ENCODE peak calls at places on chromosome 14, in five cellular contexts. One of them, this sample, is unnamed.

GRCh38 chr14:40393143-40393542 is 960.9 kb upstream of the FBXO33 start:
- DNase-seq in tibial artery: no peak
- DNase-seq in T-helper 9 cell: no peak
- DNase-seq in stimulated activated CD8-positive, alpha-beta memory T cell treated with anti-CD3 and anti-CD28 coated beads, Interleukin-15, amount 100 ng/mL, for 24 hours: no peak
- DNase-seq in frontal cortex: no peak
- DNase-seq in this sample: no peak

GRCh38 chr14:67228325-67228984 is 12.8 kb upstream of the PALS1 start:
- DNase-seq in tibial artery: no peak
- DNase-seq in T-helper 9 cell: no peak
- DNase-seq in stimulated activated CD8-positive, alpha-beta memory T cell treated with anti-CD3 and anti-CD28 coated beads, Interleukin-15, amount 100 ng/mL, for 24 hours: no peak
- DNase-seq in frontal cortex: no peak
- DNase-seq in this sample: no peak

GRCh38 chr14:84006643-84007137 is 1523.3 kb upstream of the FLRT2 start:
- DNase-seq in tibial artery: no peak
- DNase-seq in T-helper 9 cell: no peak
- DNase-seq in stimulated activated CD8-positive, alpha-beta memory T cell treated with anti-CD3 and anti-CD28 coated beads, Interleukin-15, amount 100 ng/mL, for 24 hours: no peak
- DNase-seq in frontal cortex: no peak
- DNase-seq in this sample: no peak

GRCh38 chr14:64249363-64249762 is 44.8 kb downstream of the ESR2 start:
- DNase-seq in tibial artery: no peak
- DNase-seq in T-helper 9 cell: no peak
- DNase-seq in stimulated activated CD8-positive, alpha-beta memory T cell treated with anti-CD3 and anti-CD28 coated beads, Interleukin-15, amount 100 ng/mL, for 24 hours: no peak
- DNase-seq in frontal cortex: no peak
- DNase-seq in this sample: no peak

GRCh38 chr14:24277606-24278321 is 6.4 kb upstream of the RABGGTA start:
- DNase-seq in tibial artery: no peak
- DNase-seq in T-helper 9 cell: no peak
- DNase-seq in stimulated activated CD8-positive, alpha-beta memory T cell treated with anti-CD3 and anti-CD28 coated beads, Interleukin-15, amount 100 ng/mL, for 24 hours: no peak
- DNase-seq in frontal cortex: no peak
- DNase-seq in this sample: no peak

GRCh38 chr14:60310086-60310684 is 61.2 kb downstream of the PPM1A start:
- DNase-seq in tibial artery: no peak
- DNase-seq in T-helper 9 cell: no peak
- DNase-seq in stimulated activated CD8-positive, alpha-beta memory T cell treated with anti-CD3 and anti-CD28 coated beads, Interleukin-15, amount 100 ng/mL, for 24 hours: no peak
- DNase-seq in frontal cortex: no peak
- DNase-seq in this sample: no peak

GRCh38 chr14:63249112-63249511 is 44.9 kb downstream of the RHOJ start:
- DNase-seq in tibial artery: no peak
- DNase-seq in T-helper 9 cell: no peak
- DNase-seq in stimulated activated CD8-positive, alpha-beta memory T cell treated with anti-CD3 and anti-CD28 coated beads, Interleukin-15, amount 100 ng/mL, for 24 hours: no peak
- DNase-seq in frontal cortex: no peak
- DNase-seq in this sample: no peak

GRCh38 chr14:81436296-81437138 is 36.4 kb upstream of the STON2 start:
- DNase-seq in tibial artery: peak; percentile 81
- DNase-seq in T-helper 9 cell: peak; percentile 6
- DNase-seq in stimulated activated CD8-positive, alpha-beta memory T cell treated with anti-CD3 and anti-CD28 coated beads, Interleukin-15, amount 100 ng/mL, for 24 hours: no peak
- DNase-seq in frontal cortex: peak; percentile 94
- DNase-seq in this sample: no peak

GRCh38 chr14:101876539-101876938 is 87.8 kb upstream of the DYNC1H1 start:
- DNase-seq in tibial artery: peak; percentile 81
- DNase-seq in T-helper 9 cell: peak; percentile 58
- DNase-seq in stimulated activated CD8-positive, alpha-beta memory T cell treated with anti-CD3 and anti-CD28 coated beads, Interleukin-15, amount 100 ng/mL, for 24 hours: no peak
- DNase-seq in frontal cortex: no peak
- DNase-seq in this sample: peak; percentile 73

GRCh38 chr14:99541677-99542470 is 60.7 kb downstream of the CCNK start:
- DNase-seq in tibial artery: no peak
- DNase-seq in T-helper 9 cell: no peak
- DNase-seq in stimulated activated CD8-positive, alpha-beta memory T cell treated with anti-CD3 and anti-CD28 coated beads, Interleukin-15, amount 100 ng/mL, for 24 hours: no peak
- DNase-seq in frontal cortex: no peak
- DNase-seq in this sample: no peak

GRCh38 chr14:73231874-73232851 is 5.1 kb upstream of the PAPLN start:
- DNase-seq in tibial artery: no peak
- DNase-seq in T-helper 9 cell: no peak
- DNase-seq in stimulated activated CD8-positive, alpha-beta memory T cell treated with anti-CD3 and anti-CD28 coated beads, Interleukin-15, amount 100 ng/mL, for 24 hours: no peak
- DNase-seq in frontal cortex: no peak
- DNase-seq in this sample: no peak

GRCh38 chr14:47149326-47149725 is 497.7 kb upstream of the RPL10L start:
- DNase-seq in tibial artery: no peak
- DNase-seq in T-helper 9 cell: no peak
- DNase-seq in stimulated activated CD8-positive, alpha-beta memory T cell treated with anti-CD3 and anti-CD28 coated beads, Interleukin-15, amount 100 ng/mL, for 24 hours: no peak
- DNase-seq in frontal cortex: no peak
- DNase-seq in this sample: no peak

GRCh38 chr14:103721334-103722120 is 5.9 kb downstream of the ZFYVE21 start:
- DNase-seq in tibial artery: no peak
- DNase-seq in T-helper 9 cell: no peak
- DNase-seq in stimulated activated CD8-positive, alpha-beta memory T cell treated with anti-CD3 and anti-CD28 coated beads, Interleukin-15, amount 100 ng/mL, for 24 hours: no peak
- DNase-seq in frontal cortex: no peak
- DNase-seq in this sample: no peak

GRCh38 chr14:62954165-62954564 is 91.1 kb downstream of the KCNH5 start:
- DNase-seq in tibial artery: no peak
- DNase-seq in T-helper 9 cell: no peak
- DNase-seq in stimulated activated CD8-positive, alpha-beta memory T cell treated with anti-CD3 and anti-CD28 coated beads, Interleukin-15, amount 100 ng/mL, for 24 hours: no peak
- DNase-seq in frontal cortex: no peak
- DNase-seq in this sample: no peak

GRCh38 chr14:21109377-21110260 is 8.8 kb downstream of the TMEM253 start:
- DNase-seq in tibial artery: no peak
- DNase-seq in T-helper 9 cell: no peak
- DNase-seq in stimulated activated CD8-positive, alpha-beta memory T cell treated with anti-CD3 and anti-CD28 coated beads, Interleukin-15, amount 100 ng/mL, for 24 hours: no peak
- DNase-seq in frontal cortex: no peak
- DNase-seq in this sample: no peak

GRCh38 chr14:65095633-65096205 is 6.6 kb downstream of the MAX start:
- DNase-seq in tibial artery: peak; percentile 91
- DNase-seq in T-helper 9 cell: no peak
- DNase-seq in stimulated activated CD8-positive, alpha-beta memory T cell treated with anti-CD3 and anti-CD28 coated beads, Interleukin-15, amount 100 ng/mL, for 24 hours: no peak
- DNase-seq in frontal cortex: no peak
- DNase-seq in this sample: no peak

GRCh38 chr14:63275611-63276010 is 43.1 kb downstream of the GPHB5 start:
- DNase-seq in tibial artery: no peak
- DNase-seq in T-helper 9 cell: no peak
- DNase-seq in stimulated activated CD8-positive, alpha-beta memory T cell treated with anti-CD3 and anti-CD28 coated beads, Interleukin-15, amount 100 ng/mL, for 24 hours: no peak
- DNase-seq in frontal cortex: no peak
- DNase-seq in this sample: no peak

GRCh38 chr14:38238332-38238731 is 17.6 kb downstream of the CLEC14A start:
- DNase-seq in tibial artery: no peak
- DNase-seq in T-helper 9 cell: no peak
- DNase-seq in stimulated activated CD8-positive, alpha-beta memory T cell treated with anti-CD3 and anti-CD28 coated beads, Interleukin-15, amount 100 ng/mL, for 24 hours: no peak
- DNase-seq in frontal cortex: no peak
- DNase-seq in this sample: no peak

GRCh38 chr14:24982472-24983155 is 67.3 kb downstream of the STXBP6 start:
- DNase-seq in tibial artery: no peak
- DNase-seq in T-helper 9 cell: no peak
- DNase-seq in stimulated activated CD8-positive, alpha-beta memory T cell treated with anti-CD3 and anti-CD28 coated beads, Interleukin-15, amount 100 ng/mL, for 24 hours: no peak
- DNase-seq in frontal cortex: peak; percentile 18
- DNase-seq in this sample: no peak

GRCh38 chr14:20757963-20758362 is 10.2 kb upstream of the EDDM3B start:
- DNase-seq in tibial artery: no peak
- DNase-seq in T-helper 9 cell: peak; percentile 14
- DNase-seq in stimulated activated CD8-positive, alpha-beta memory T cell treated with anti-CD3 and anti-CD28 coated beads, Interleukin-15, amount 100 ng/mL, for 24 hours: no peak
- DNase-seq in frontal cortex: peak; percentile 10
- DNase-seq in this sample: peak; percentile 42

GRCh38 chr14:51581017-51581881 is 70.5 kb upstream of the FRMD6 start:
- DNase-seq in tibial artery: no peak
- DNase-seq in T-helper 9 cell: no peak
- DNase-seq in stimulated activated CD8-positive, alpha-beta memory T cell treated with anti-CD3 and anti-CD28 coated beads, Interleukin-15, amount 100 ng/mL, for 24 hours: no peak
- DNase-seq in frontal cortex: no peak
- DNase-seq in this sample: no peak

GRCh38 chr14:103169954-103170353 is 46.7 kb downstream of the TNFAIP2 start:
- DNase-seq in tibial artery: no peak
- DNase-seq in T-helper 9 cell: no peak
- DNase-seq in stimulated activated CD8-positive, alpha-beta memory T cell treated with anti-CD3 and anti-CD28 coated beads, Interleukin-15, amount 100 ng/mL, for 24 hours: no peak
- DNase-seq in frontal cortex: no peak
- DNase-seq in this sample: no peak

GRCh38 chr14:62691613-62692489 is 353.4 kb downstream of the KCNH5 start:
- DNase-seq in tibial artery: no peak
- DNase-seq in T-helper 9 cell: no peak
- DNase-seq in stimulated activated CD8-positive, alpha-beta memory T cell treated with anti-CD3 and anti-CD28 coated beads, Interleukin-15, amount 100 ng/mL, for 24 hours: no peak
- DNase-seq in frontal cortex: no peak
- DNase-seq in this sample: no peak

GRCh38 chr14:24927809-24928208 is 122.1 kb downstream of the STXBP6 start:
- DNase-seq in tibial artery: no peak
- DNase-seq in T-helper 9 cell: no peak
- DNase-seq in stimulated activated CD8-positive, alpha-beta memory T cell treated with anti-CD3 and anti-CD28 coated beads, Interleukin-15, amount 100 ng/mL, for 24 hours: no peak
- DNase-seq in frontal cortex: no peak
- DNase-seq in this sample: no peak

This sample was measured in immature natural killer cell.